ENCODE peak calls at places on chromosomes 2 and 18, in five cellular contexts. Y is H9, F is PC-3, V is hepatocyte, M is fibroblast of lung. C is an unnamed sample.
A peak's percentile ranks its signal among the peaks of the same experiment; 100 is the strongest.

GRCh38 chr2:147125145-147125544 is 719.7 kb upstream of the ACVR2A start:
- DNase-seq in M (no peak), Y (no peak), V (no peak), F (no peak), C (no peak)

GRCh38 chr2:118115761-118116160 is 27.5 kb downstream of the INSIG2 start:
- DNase-seq in M (no peak), F (no peak), V (no peak), Y (no peak), C (peak; percentile 68)

GRCh38 chr2:134185639-134186038 is 68.2 kb upstream of the MGAT5 start:
- DNase-seq in Y (no peak), M (no peak), F (no peak), V (no peak), C (no peak)

GRCh38 chr2:198102841-198103240 is 298.4 kb downstream of the PLCL1 start:
- DNase-seq in M (no peak), Y (no peak), V (no peak), F (no peak), C (no peak)

GRCh38 chr2:100235098-100235497 is 87.2 kb downstream of the LONRF2 start:
- DNase-seq in F (peak; percentile 53), V (no peak), M (no peak), Y (peak; percentile 38), C (no peak)

GRCh38 chr2:239955086-239955988 is 69.8 kb downstream of the NDUFA10 start:
- DNase-seq in M (no peak), Y (no peak), F (no peak), V (no peak), C (no peak)

GRCh38 chr2:42636956-42637355 is 68.5 kb downstream of the MTA3 start:
- DNase-seq in M (no peak), Y (no peak), V (no peak), F (no peak), C (no peak)

GRCh38 chr18:12053312-12053711 is 40.3 kb upstream of the ANKRD62 start:
- DNase-seq in V (no peak), F (no peak), M (no peak), Y (no peak), C (no peak)

GRCh38 chr2:71605781-71606241 is 152.4 kb downstream of the DYSF start:
- DNase-seq in V (no peak), Y (peak; percentile 20), F (no peak), M (no peak), C (no peak)

GRCh38 chr2:60819155-60819862 is 62.1 kb upstream of the REL start:
- DNase-seq in Y (no peak), V (no peak), M (no peak), F (no peak), C (no peak)

GRCh38 chr2:99643824-99644787 is 154.3 kb upstream of the REV1 start:
- DNase-seq in M (peak; percentile 74), Y (no peak), F (peak; percentile 68), V (no peak), C (no peak)

GRCh38 chr18:62372156-62372555 is 47.0 kb downstream of the TNFRSF11A start:
- DNase-seq in M (no peak), V (no peak), Y (no peak), F (no peak), C (no peak)

GRCh38 chr2:28390857-28391563 is 1.6 kb upstream of the FOSL2 start:
- DNase-seq in M (no peak), V (peak; percentile 90), F (peak; percentile 60), Y (peak; percentile 68), C (no peak)

GRCh38 chr2:101446869-101447268 is 28.0 kb downstream of the RFX8 start:
- DNase-seq in V (no peak), F (peak; percentile 95), M (peak; percentile 61), Y (no peak), C (peak; percentile 59)

GRCh38 chr2:25417715-25418369 is 76.1 kb upstream of the DNMT3A start:
- DNase-seq in V (no peak), F (no peak), M (no peak), Y (no peak), C (no peak)

GRCh38 chr2:234001380-234001993 is 49.0 kb upstream of the SPP2 start:
- DNase-seq in F (no peak), V (no peak), M (no peak), Y (no peak), C (no peak)

GRCh38 chr2:32212293-32212692 is 46.6 kb downstream of the SLC30A6 start:
- DNase-seq in M (peak; percentile 26), Y (no peak), V (no peak), F (no peak), C (no peak)

GRCh38 chr18:51330739-51331138 is 133.3 kb upstream of the MEX3C start:
- DNase-seq in F (no peak), M (no peak), Y (no peak), V (no peak), C (no peak)

GRCh38 chr18:23814977-23815614 is 125.8 kb downstream of the LAMA3 start:
- DNase-seq in M (no peak), F (no peak), Y (no peak), V (no peak), C (no peak)

GRCh38 chr2:60849165-60849564 is 32.2 kb upstream of the REL start:
- DNase-seq in Y (no peak), M (peak; percentile 18), F (no peak), V (no peak), C (no peak)

GRCh38 chr2:12463189-12463588 is 253.5 kb upstream of the TRIB2 start:
- DNase-seq in Y (no peak), M (no peak), V (no peak), F (no peak), C (no peak)

GRCh38 chr2:172704072-172704936 is 31.3 kb upstream of the RAPGEF4 start:
- DNase-seq in Y (no peak), M (peak; percentile 54), F (peak; percentile 78), V (peak; percentile 47), C (no peak)

GRCh38 chr18:905307-905947 is 756 bp downstream of the ADCYAP1 start:
- DNase-seq in F (no peak), M (no peak), Y (peak; percentile 34), V (no peak), C (no peak)

GRCh38 chr2:28583899-28584553 is 88.2 kb downstream of the PLB1 start:
- DNase-seq in Y (no peak), V (peak; percentile 91), M (peak; percentile 96), F (peak; percentile 97), C (peak; percentile 89)

GRCh38 chr18:47615043-47615442 is 315.4 kb downstream of the SMAD2 start:
- DNase-seq in F (no peak), M (no peak), Y (peak; percentile 10), V (no peak), C (no peak)

DNA sequence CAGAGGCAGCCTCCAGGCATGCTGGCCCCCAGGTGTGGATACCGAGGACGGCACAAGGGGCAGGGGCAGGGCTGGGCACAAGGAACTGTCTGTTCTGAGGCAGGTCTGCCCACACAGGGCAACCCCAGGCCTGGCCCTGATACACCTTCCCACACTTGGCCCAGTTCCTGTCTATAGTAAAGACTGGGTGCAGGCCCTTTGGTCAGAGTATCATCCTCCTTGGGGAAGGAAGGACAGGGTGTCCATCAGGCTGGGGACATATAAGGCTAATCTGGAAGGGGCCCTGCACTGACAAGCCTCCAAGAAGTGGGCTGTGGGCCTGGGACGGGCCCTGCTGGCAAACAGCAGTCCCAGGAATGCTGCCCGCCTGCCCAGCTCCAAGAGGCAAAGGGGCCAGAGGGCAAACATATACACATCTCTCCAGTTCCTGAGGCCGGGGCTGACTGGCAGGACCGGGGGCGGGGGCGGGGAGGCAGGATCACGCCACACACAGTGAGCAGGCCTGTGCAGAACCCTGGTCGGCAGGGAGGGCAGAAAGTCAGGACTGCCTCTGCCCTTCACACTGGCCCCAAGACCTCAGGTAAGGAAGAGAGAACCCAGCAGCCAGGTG is 18.9 kb downstream of the SDC1 start:
- DNase-seq in M (no peak), F (no peak), Y (no peak), V (no peak), C (no peak)
- H3K4me2 ChIP-seq in M (no peak overlapping the region), F (no peak overlapping the region), Y (no peak overlapping the region), V (peak overlapping the region; percentile 56), C (no peak overlapping the region)

DNA sequence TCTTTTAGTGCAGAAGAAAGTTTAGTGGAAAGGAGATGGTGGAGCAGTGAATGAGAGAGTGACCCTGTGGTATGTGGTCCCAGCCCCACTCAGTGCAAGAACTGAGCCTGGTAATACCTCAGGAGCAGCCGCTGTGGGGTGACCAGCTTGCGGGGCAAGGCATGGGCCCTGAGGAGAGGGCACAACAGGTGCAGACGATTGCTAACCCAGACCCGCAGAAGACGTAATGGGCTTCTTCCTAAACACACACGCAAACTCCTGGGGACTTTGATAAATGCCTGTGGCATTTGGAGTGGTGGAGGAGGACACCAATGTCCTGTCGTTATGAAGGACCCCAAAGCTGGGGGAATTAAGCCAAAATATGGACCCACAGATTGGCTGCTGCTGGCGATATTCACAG is 78.7 kb downstream of the GFPT1 start:
- DNase-seq in M (no peak), F (no peak), Y (no peak), V (no peak), C (no peak)
- H4K20me1 ChIP-seq in M (no peaks in the 10 kb centered on the region), F (no peaks in the 10 kb centered on the region), Y (no peaks in the 10 kb centered on the region), V (no peaks in the 10 kb centered on the region), C (no peaks in the 10 kb centered on the region)

GRCh38 chr18:77657651-77658308 is 408.1 kb downstream of the GALR1 start:
- DNase-seq in F (no peak), Y (no peak), M (no peak), V (no peak), C (no peak)
- H3K4me2 ChIP-seq in F (no peak overlapping the region), Y (no peak overlapping the region), M (no peak overlapping the region), V (no peak overlapping the region), C (no peak overlapping the region)

GRCh38 chr2:84971799-84972790 is 1.1 kb downstream of the KCMF1 start:
- DNase-seq in Y (no peak), F (peak; percentile 52), M (peak; percentile 34), V (peak; percentile 64), C (no peak)
- H4K20me1 ChIP-seq in Y (no peaks in the 10 kb centered on the region), F (peaks cover 53% of the 10 kb centered on the region), M (no peaks in the 10 kb centered on the region), V (peaks cover 54% of the 10 kb centered on the region), C (peaks cover 10% of the 10 kb centered on the region)

DNA sequence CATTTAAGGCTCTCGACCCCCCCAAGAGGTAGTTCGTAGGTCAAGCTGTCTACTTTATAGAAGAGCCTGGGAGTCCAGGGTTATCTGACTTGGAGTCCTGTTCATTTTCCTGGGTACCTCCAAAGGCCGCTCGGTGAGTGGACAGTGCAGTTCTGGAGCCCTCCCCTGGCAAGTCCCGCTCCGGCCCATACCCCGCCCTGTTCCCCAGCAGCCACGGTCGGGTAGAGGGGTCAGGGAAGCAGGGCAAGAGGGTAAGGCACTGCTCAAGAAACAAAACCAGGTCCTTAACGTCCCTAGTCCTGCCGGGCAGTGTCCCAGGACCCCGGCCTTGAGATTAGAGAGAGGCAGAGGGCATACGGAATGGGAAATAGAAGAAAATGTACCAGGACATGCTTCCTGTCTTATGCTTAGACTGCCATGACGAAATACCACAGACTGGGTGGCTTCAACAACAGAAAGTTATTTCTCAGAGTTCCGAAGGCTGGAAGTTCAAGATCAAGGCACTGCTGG is 5.5 kb upstream of the HPCAL1 start:
- DNase-seq in F (no peak), Y (no peak), V (no peak), M (no peak), C (no peak)
- H3K4me2 ChIP-seq in F (peak overlapping the region; percentile 69), Y (no peak overlapping the region), V (no peak overlapping the region), M (no peak overlapping the region), C (no peak overlapping the region)